ENCODE peak calls at places on chromosomes 6 and 20, in ten cellular contexts. Y is SK-MEL-5; C is neural crest cell; X is stimulated activated CD8-positive, alpha-beta memory T cell treated with anti-CD3 and anti-CD28 coated beads, Interleukin-7, amount 100 ng/mL, for 1 hour; S is NCI-H1092; A is cerebellar cortex; I is uterus; U is iPS DF 19.7; B is fibroblast of villous mesenchyme; L is neural progenitor cell. E is an unnamed sample.

GRCh38 chr6:115773741-115774140 is 286.9 kb downstream of the FRK start:
- DNase-seq in Y (no peak), C (no peak), X (no peak), S (no peak), A (no peak), I (no peak), U (no peak), B (no peak), L (no peak), E (no peak)

GRCh38 chr6:142301421-142302391 is at the start of gene ADGRG6:
- DNase-seq in Y (no peak), C (peak), X (no peak), S (no peak), A (no peak), I (no peak), U (no peak), B (peak), L (peak), E (peak)

GRCh38 chr6:41150671-41151070 is 3.5 kb downstream of the TREML1 start:
- DNase-seq in Y (no peak), C (no peak), X (no peak), S (no peak), A (no peak), I (no peak), U (no peak), B (no peak), L (no peak), E (no peak)

GRCh38 chr6:63677282-63677681 is 41.7 kb downstream of the PHF3 start:
- DNase-seq in Y (no peak), C (no peak), X (no peak), S (no peak), A (no peak), I (no peak), U (no peak), B (peak), L (no peak), E (no peak)

GRCh38 chr6:33840064-33840926 is 36.5 kb upstream of the MLN start:
- DNase-seq in Y (peak), C (no peak), X (no peak), S (no peak), A (peak), I (peak), U (no peak), B (peak), L (no peak), E (no peak)

GRCh38 chr20:57326667-57327455 is 2.7 kb upstream of the SPO11 start:
- DNase-seq in Y (no peak), C (no peak), X (no peak), S (no peak), A (no peak), I (no peak), U (no peak), B (no peak), L (peak), E (no peak)

GRCh38 chr6:4350571-4351505 is 215.5 kb upstream of the ECI2 start:
- DNase-seq in Y (no peak), C (no peak), X (no peak), S (no peak), A (no peak), I (peak), U (no peak), B (peak), L (no peak), E (no peak)

GRCh38 chr6:165587206-165587605 is 75.8 kb downstream of the PDE10A start:
- DNase-seq in Y (no peak), C (no peak), X (no peak), S (no peak), A (no peak), I (no peak), U (no peak), B (no peak), L (no peak), E (no peak)

GRCh38 chr6:20806669-20807068 is 272.4 kb downstream of the CDKAL1 start:
- DNase-seq in Y (no peak), C (no peak), X (no peak), S (no peak), A (no peak), I (no peak), U (no peak), B (no peak), L (no peak), E (no peak)

GRCh38 chr6:132369526-132369925 is 31.7 kb downstream of the MOXD1 start:
- DNase-seq in Y (peak), C (no peak), X (no peak), S (no peak), A (no peak), I (no peak), U (no peak), B (peak), L (no peak), E (no peak)

GRCh38 chr6:72959821-72960220 is 265.5 kb downstream of the KHDC1L start:
- DNase-seq in Y (no peak), C (no peak), X (no peak), S (no peak), A (no peak), I (no peak), U (no peak), B (no peak), L (no peak), E (no peak)

GRCh38 chr20:57882451-57883161 is 172.8 kb upstream of the PMEPA1 start:
- DNase-seq in Y (no peak), C (no peak), X (no peak), S (no peak), A (no peak), I (no peak), U (no peak), B (no peak), L (no peak), E (no peak)

GRCh38 chr6:28081486-28081751 is 1.1 kb downstream of the ZNF165 start:
- DNase-seq in Y (no peak), C (no peak), X (peak), S (no peak), A (no peak), I (no peak), U (no peak), B (no peak), L (no peak), E (no peak)

GRCh38 chr6:53808302-53808881 is 13.6 kb downstream of the LRRC1 start:
- DNase-seq in Y (no peak), C (no peak), X (no peak), S (no peak), A (no peak), I (no peak), U (no peak), B (no peak), L (no peak), E (no peak)

GRCh38 chr6:31815025-31815838 is at the start of the genes HSPA1A and HSPA1L:
- DNase-seq in Y (peak), C (peak), X (no peak), S (peak), A (peak), I (peak), U (peak), B (peak), L (peak), E (peak)

GRCh38 chr6:75619230-75619899 is 17.7 kb downstream of the SENP6 start:
- DNase-seq in Y (no peak), C (no peak), X (no peak), S (no peak), A (no peak), I (no peak), U (no peak), B (no peak), L (no peak), E (no peak)

GRCh38 chr6:35782424-35782823 is 1.6 kb downstream of the CLPSL1 start:
- DNase-seq in Y (no peak), C (no peak), X (no peak), S (no peak), A (no peak), I (no peak), U (no peak), B (no peak), L (no peak), E (no peak)

GRCh38 chr20:7406671-7407070 is 533.6 kb downstream of the HAO1 start:
- DNase-seq in Y (no peak), C (no peak), X (no peak), S (no peak), A (no peak), I (no peak), U (no peak), B (no peak), L (no peak), E (no peak)

GRCh38 chr20:60123652-60124051 is 165.4 kb downstream of the CDH26 start:
- DNase-seq in Y (no peak), C (no peak), X (no peak), S (no peak), A (no peak), I (no peak), U (no peak), B (no peak), L (no peak), E (no peak)

GRCh38 chr6:116482780-116483179 is 21.6 kb downstream of the CALHM6 start:
- DNase-seq in Y (no peak), C (no peak), X (no peak), S (no peak), A (no peak), I (no peak), U (no peak), B (no peak), L (no peak), E (no peak)

GRCh38 chr6:113644861-113645575 is 212.1 kb upstream of the MARCKS start:
- DNase-seq in Y (peak), C (no peak), X (no peak), S (no peak), A (no peak), I (no peak), U (no peak), B (peak), L (no peak), E (no peak)

GRCh38 chr6:25399885-25400284 is 120.7 kb downstream of the CARMIL1 start:
- DNase-seq in Y (no peak), C (no peak), X (no peak), S (no peak), A (no peak), I (no peak), U (no peak), B (no peak), L (no peak), E (no peak)

GRCh38 chr6:160102399-160102798 is 19.2 kb upstream of the SLC22A1 start:
- DNase-seq in Y (no peak), C (no peak), X (no peak), S (no peak), A (no peak), I (no peak), U (no peak), B (no peak), L (no peak), E (no peak)

GRCh38 chr6:137776786-137777185 is 90.3 kb upstream of the TNFAIP3 start:
- DNase-seq in Y (no peak), C (no peak), X (no peak), S (no peak), A (no peak), I (no peak), U (no peak), B (peak), L (no peak), E (no peak)

GRCh38 chr6:44377971-44378370 is 9.5 kb upstream of the CDC5L start:
- DNase-seq in Y (no peak), C (no peak), X (no peak), S (no peak), A (no peak), I (no peak), U (no peak), B (no peak), L (no peak), E (no peak)

GRCh38 chr6:121867095-121867494 is 431.6 kb downstream of the GJA1 start:
- DNase-seq in Y (no peak), C (no peak), X (no peak), S (no peak), A (no peak), I (no peak), U (no peak), B (peak), L (no peak), E (no peak)

GRCh38 chr6:110083875-110084585 is 95.4 kb downstream of the WASF1 start:
- DNase-seq in Y (no peak), C (no peak), X (no peak), S (no peak), A (no peak), I (no peak), U (no peak), B (no peak), L (peak), E (no peak)

GRCh38 chr20:6173481-6173880 is 50.7 kb upstream of the FERMT1 start:
- DNase-seq in Y (no peak), C (no peak), X (no peak), S (no peak), A (no peak), I (no peak), U (no peak), B (no peak), L (no peak), E (no peak)

GRCh38 chr6:92910636-92911035 is 508.7 kb downstream of the EPHA7 start:
- DNase-seq in Y (no peak), C (no peak), X (no peak), S (no peak), A (no peak), I (no peak), U (no peak), B (no peak), L (no peak), E (no peak)

GRCh38 chr6:142011156-142011555 is 121.6 kb upstream of the GJE1 start:
- DNase-seq in Y (no peak), C (no peak), X (no peak), S (no peak), A (no peak), I (no peak), U (no peak), B (peak), L (no peak), E (no peak)

GRCh38 chr6:158501638-158502592 is 58.0 kb upstream of the TMEM181 start:
- DNase-seq in Y (no peak), C (no peak), X (no peak), S (no peak), A (no peak), I (no peak), U (no peak), B (no peak), L (no peak), E (no peak)

E was measured in dorsolateral prefrontal cortex.